ENCODE peak calls at places on chromosomes 4 and X, in nine cellular contexts. One of them, this sample, is unnamed.
A peak's percentile ranks its signal among the peaks of the same experiment; 100 is the strongest.

GRCh38 chrX:46837543-46838481 is 969 bp downstream of the RP2 start:
- DNase-seq in mesendoderm: no peak
- DNase-seq in iPS DF 6.9: no peak
- DNase-seq in adrenal gland: no peak
- DNase-seq in fibroblast of lung: peak; percentile 42
- DNase-seq in left ventricle myocardium inferior: no peak
- DNase-seq in upper lobe of left lung: no peak
- DNase-seq in vagina: no peak
- DNase-seq in thyroid gland: no peak
- DNase-seq in this sample: peak; percentile 69

GRCh38 chr4:40552536-40552935 is 77.1 kb downstream of the RBM47 start:
- DNase-seq in mesendoderm: peak; percentile 57
- DNase-seq in iPS DF 6.9: no peak
- DNase-seq in adrenal gland: no peak
- DNase-seq in fibroblast of lung: peak; percentile 71
- DNase-seq in left ventricle myocardium inferior: no peak
- DNase-seq in upper lobe of left lung: no peak
- DNase-seq in vagina: no peak
- DNase-seq in thyroid gland: no peak
- DNase-seq in this sample: no peak

GRCh38 chr4:48634688-48635308 is 144.7 kb downstream of the ZAR1 start:
- DNase-seq in mesendoderm: no peak
- DNase-seq in iPS DF 6.9: no peak
- DNase-seq in adrenal gland: no peak
- DNase-seq in fibroblast of lung: no peak
- DNase-seq in left ventricle myocardium inferior: no peak
- DNase-seq in upper lobe of left lung: no peak
- DNase-seq in vagina: no peak
- DNase-seq in thyroid gland: no peak
- DNase-seq in this sample: no peak

GRCh38 chr4:7756561-7757355 is 182.9 kb downstream of the AFAP1 start:
- DNase-seq in mesendoderm: no peak
- DNase-seq in iPS DF 6.9: no peak
- DNase-seq in adrenal gland: no peak
- DNase-seq in fibroblast of lung: peak; percentile 14
- DNase-seq in left ventricle myocardium inferior: no peak
- DNase-seq in upper lobe of left lung: no peak
- DNase-seq in vagina: no peak
- DNase-seq in thyroid gland: no peak
- DNase-seq in this sample: no peak

GRCh38 chrX:19585370-19586082 is 70.2 kb upstream of the MAP3K15 start:
- DNase-seq in mesendoderm: peak; percentile 37
- DNase-seq in iPS DF 6.9: no peak
- DNase-seq in adrenal gland: no peak
- DNase-seq in fibroblast of lung: no peak
- DNase-seq in left ventricle myocardium inferior: no peak
- DNase-seq in upper lobe of left lung: peak; percentile 34
- DNase-seq in vagina: no peak
- DNase-seq in thyroid gland: peak; percentile 75
- DNase-seq in this sample: no peak

GRCh38 chr4:26584725-26585124 is 841 bp downstream of the TBC1D19 start:
- DNase-seq in mesendoderm: no peak
- DNase-seq in iPS DF 6.9: no peak
- DNase-seq in adrenal gland: no peak
- DNase-seq in fibroblast of lung: no peak
- DNase-seq in left ventricle myocardium inferior: no peak
- DNase-seq in upper lobe of left lung: no peak
- DNase-seq in vagina: no peak
- DNase-seq in thyroid gland: no peak
- DNase-seq in this sample: no peak

GRCh38 chr4:15043226-15043625 is 40.9 kb downstream of the CPEB2 start:
- DNase-seq in mesendoderm: peak; percentile 44
- DNase-seq in iPS DF 6.9: no peak
- DNase-seq in adrenal gland: no peak
- DNase-seq in fibroblast of lung: no peak
- DNase-seq in left ventricle myocardium inferior: no peak
- DNase-seq in upper lobe of left lung: no peak
- DNase-seq in vagina: no peak
- DNase-seq in thyroid gland: no peak
- DNase-seq in this sample: peak; percentile 12

GRCh38 chrX:81957900-81958545 is 756.1 kb downstream of the SH3BGRL start:
- DNase-seq in mesendoderm: peak; percentile 53
- DNase-seq in iPS DF 6.9: no peak
- DNase-seq in adrenal gland: no peak
- DNase-seq in fibroblast of lung: peak; percentile 0
- DNase-seq in left ventricle myocardium inferior: no peak
- DNase-seq in upper lobe of left lung: no peak
- DNase-seq in vagina: no peak
- DNase-seq in thyroid gland: no peak
- DNase-seq in this sample: peak; percentile 1

GRCh38 chrX:50081282-50081955 is 119.4 kb downstream of the AKAP4 start:
- DNase-seq in mesendoderm: peak; percentile 56
- DNase-seq in iPS DF 6.9: peak; percentile 5
- DNase-seq in adrenal gland: peak; percentile 40
- DNase-seq in fibroblast of lung: no peak
- DNase-seq in left ventricle myocardium inferior: peak; percentile 19
- DNase-seq in upper lobe of left lung: peak; percentile 68
- DNase-seq in vagina: no peak
- DNase-seq in thyroid gland: peak; percentile 62
- DNase-seq in this sample: peak; percentile 52

GRCh38 chrX:154542723-154543424 is 3.8 kb downstream of the G6PD start:
- DNase-seq in mesendoderm: no peak
- DNase-seq in iPS DF 6.9: no peak
- DNase-seq in adrenal gland: no peak
- DNase-seq in fibroblast of lung: no peak
- DNase-seq in left ventricle myocardium inferior: no peak
- DNase-seq in upper lobe of left lung: peak; percentile 77
- DNase-seq in vagina: no peak
- DNase-seq in thyroid gland: peak; percentile 87
- DNase-seq in this sample: no peak

GRCh38 chrX:154541589-154541895 is 5.1 kb downstream of the G6PD start:
- DNase-seq in mesendoderm: no peak
- DNase-seq in iPS DF 6.9: no peak
- DNase-seq in adrenal gland: no peak
- DNase-seq in fibroblast of lung: no peak
- DNase-seq in left ventricle myocardium inferior: no peak
- DNase-seq in upper lobe of left lung: no peak
- DNase-seq in vagina: no peak
- DNase-seq in thyroid gland: no peak
- DNase-seq in this sample: no peak

GRCh38 chrX:154541896-154542722 is 4.5 kb downstream of the G6PD start:
- DNase-seq in mesendoderm: peak; percentile 63
- DNase-seq in iPS DF 6.9: no peak
- DNase-seq in adrenal gland: peak; percentile 94
- DNase-seq in fibroblast of lung: peak; percentile 88
- DNase-seq in left ventricle myocardium inferior: peak; percentile 73
- DNase-seq in upper lobe of left lung: peak; percentile 81
- DNase-seq in vagina: no peak
- DNase-seq in thyroid gland: peak; percentile 87
- DNase-seq in this sample: no peak

GRCh38 chrX:154539077-154539476 is 7.6 kb downstream of the G6PD start:
- DNase-seq in mesendoderm: no peak
- DNase-seq in iPS DF 6.9: no peak
- DNase-seq in adrenal gland: no peak
- DNase-seq in fibroblast of lung: no peak
- DNase-seq in left ventricle myocardium inferior: no peak
- DNase-seq in upper lobe of left lung: no peak
- DNase-seq in vagina: no peak
- DNase-seq in thyroid gland: peak; percentile 60
- DNase-seq in this sample: no peak

DNA sequence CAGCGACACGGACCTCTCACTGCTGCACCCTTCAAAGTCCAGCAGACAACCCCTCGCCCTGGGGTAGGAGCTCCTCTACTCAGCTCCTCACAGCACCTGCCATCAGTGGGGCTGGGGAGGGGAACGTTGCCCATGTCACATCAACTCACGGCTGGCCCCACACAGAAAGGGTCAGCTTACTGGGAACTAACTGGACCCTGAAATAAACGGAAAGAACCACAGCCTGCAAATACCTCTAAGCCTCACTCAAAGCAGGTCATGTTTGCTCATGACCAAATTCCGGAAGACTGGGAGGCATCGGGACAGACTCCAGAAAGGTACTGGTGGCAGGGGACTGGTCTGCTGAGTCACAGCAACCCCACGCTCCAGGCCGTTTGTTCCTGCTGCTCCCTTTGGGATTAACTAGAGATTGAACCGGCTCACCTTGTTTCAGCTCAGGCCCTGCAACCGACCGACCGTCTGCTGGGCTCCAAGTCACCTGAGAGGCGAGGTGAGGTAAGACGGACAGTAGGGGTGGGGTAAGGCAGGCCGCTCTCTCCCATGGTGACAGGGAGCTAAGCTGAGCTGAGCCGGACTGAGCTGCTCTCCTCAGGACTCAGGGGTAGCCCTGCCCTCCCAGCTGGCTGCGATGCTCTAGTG is 5.6 kb downstream of the G6PD start:
- DNase-seq in mesendoderm: no peak
- DNase-seq in iPS DF 6.9: no peak
- DNase-seq in adrenal gland: peak; percentile 64
- DNase-seq in fibroblast of lung: peak; percentile 56
- DNase-seq in left ventricle myocardium inferior: no peak
- DNase-seq in upper lobe of left lung: peak; percentile 76
- DNase-seq in vagina: no peak
- DNase-seq in thyroid gland: no peak
- DNase-seq in this sample: no peak
- H3K4me3 ChIP-seq in mesendoderm: no peak overlapping the region
- H3K4me3 ChIP-seq in iPS DF 6.9: no peak overlapping the region
- H3K4me3 ChIP-seq in adrenal gland: no peak overlapping the region
- H3K4me3 ChIP-seq in fibroblast of lung: no peak overlapping the region
- H3K4me3 ChIP-seq in left ventricle myocardium inferior: no peak overlapping the region
- H3K4me3 ChIP-seq in upper lobe of left lung: no peak overlapping the region
- H3K4me3 ChIP-seq in vagina: no peak overlapping the region
- H3K4me3 ChIP-seq in thyroid gland: no peak overlapping the region
- H3K4me3 ChIP-seq in this sample: no peak overlapping the region

GRCh38 chr4:9685692-9686091 is 95.7 kb upstream of the DRD5 start:
- DNase-seq in mesendoderm: no peak
- DNase-seq in iPS DF 6.9: no peak
- DNase-seq in adrenal gland: no peak
- DNase-seq in fibroblast of lung: no peak
- DNase-seq in left ventricle myocardium inferior: no peak
- DNase-seq in upper lobe of left lung: no peak
- DNase-seq in vagina: no peak
- DNase-seq in thyroid gland: no peak
- DNase-seq in this sample: peak; percentile 29

DNA sequence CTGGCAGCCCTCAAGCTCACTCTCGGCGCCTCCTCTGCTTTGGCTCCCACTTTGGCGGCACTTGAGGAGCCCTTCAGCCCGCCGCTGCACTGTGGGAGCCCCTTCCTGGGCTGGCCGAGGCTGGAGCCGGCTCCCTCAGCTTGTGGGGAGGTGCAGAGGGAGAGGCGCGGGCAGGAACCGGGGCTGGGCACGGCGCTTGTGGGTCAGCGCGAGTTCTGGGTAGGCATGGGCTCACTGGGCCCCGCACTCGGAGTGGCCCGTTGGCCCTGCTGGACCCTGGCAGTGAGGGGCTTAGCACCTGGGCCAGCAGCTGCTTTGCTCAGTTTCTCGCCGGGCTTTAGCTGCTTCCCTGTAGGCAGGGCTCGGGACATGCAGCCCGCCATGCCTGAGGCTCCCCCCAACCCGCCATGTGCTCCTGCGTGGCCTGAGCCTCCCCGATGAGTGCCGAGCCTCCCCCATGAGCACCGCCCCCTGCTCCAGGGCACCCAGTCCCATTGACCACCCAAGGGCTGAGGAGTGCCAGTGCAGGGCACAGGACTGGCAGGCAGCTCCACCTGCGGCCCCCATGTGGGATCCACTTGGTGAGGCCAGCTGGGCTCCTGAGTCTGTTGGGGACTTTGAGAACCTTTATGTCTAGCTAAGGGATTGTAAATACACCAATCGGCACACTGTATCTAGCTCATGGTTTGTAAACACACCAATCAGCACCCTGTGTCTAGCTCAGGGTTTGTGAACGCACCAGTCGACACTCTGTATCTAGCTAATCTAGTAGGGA is 101.5 kb upstream of the DRD5 start:
- DNase-seq in mesendoderm: no peak
- DNase-seq in iPS DF 6.9: no peak
- DNase-seq in adrenal gland: no peak
- DNase-seq in fibroblast of lung: no peak
- DNase-seq in left ventricle myocardium inferior: no peak
- DNase-seq in upper lobe of left lung: no peak
- DNase-seq in vagina: no peak
- DNase-seq in thyroid gland: no peak
- DNase-seq in this sample: no peak
- H3K27ac ChIP-seq in mesendoderm: no peak overlapping the region
- H3K27ac ChIP-seq in iPS DF 6.9: no peak overlapping the region
- H3K27ac ChIP-seq in adrenal gland: no peak overlapping the region
- H3K27ac ChIP-seq in fibroblast of lung: no peak overlapping the region
- H3K27ac ChIP-seq in left ventricle myocardium inferior: no peak overlapping the region
- H3K27ac ChIP-seq in upper lobe of left lung: no peak overlapping the region
- H3K27ac ChIP-seq in vagina: no peak overlapping the region
- H3K27ac ChIP-seq in thyroid gland: no peak overlapping the region
- H3K27ac ChIP-seq in this sample: no peak overlapping the region

GRCh38 chrX:111492085-111492484 is 19.4 kb upstream of the SERTM2 start:
- DNase-seq in mesendoderm: no peak
- DNase-seq in iPS DF 6.9: no peak
- DNase-seq in adrenal gland: no peak
- DNase-seq in fibroblast of lung: no peak
- DNase-seq in left ventricle myocardium inferior: no peak
- DNase-seq in upper lobe of left lung: no peak
- DNase-seq in vagina: no peak
- DNase-seq in thyroid gland: no peak
- DNase-seq in this sample: no peak

GRCh38 chrX:111490683-111491082 is 20.8 kb upstream of the SERTM2 start:
- DNase-seq in mesendoderm: no peak
- DNase-seq in iPS DF 6.9: no peak
- DNase-seq in adrenal gland: no peak
- DNase-seq in fibroblast of lung: no peak
- DNase-seq in left ventricle myocardium inferior: no peak
- DNase-seq in upper lobe of left lung: no peak
- DNase-seq in vagina: no peak
- DNase-seq in thyroid gland: no peak
- DNase-seq in this sample: no peak
- H3K36me3 ChIP-seq in mesendoderm: no peaks in the 10 kb centered on the region
- H3K36me3 ChIP-seq in iPS DF 6.9: no peaks in the 10 kb centered on the region
- H3K36me3 ChIP-seq in adrenal gland: no peaks in the 10 kb centered on the region
- H3K36me3 ChIP-seq in fibroblast of lung: no peaks in the 10 kb centered on the region
- H3K36me3 ChIP-seq in left ventricle myocardium inferior: no peaks in the 10 kb centered on the region
- H3K36me3 ChIP-seq in upper lobe of left lung: no peaks in the 10 kb centered on the region
- H3K36me3 ChIP-seq in vagina: no peaks in the 10 kb centered on the region
- H3K36me3 ChIP-seq in thyroid gland: no peaks in the 10 kb centered on the region
- H3K36me3 ChIP-seq in this sample: no peaks in the 10 kb centered on the region

GRCh38 chrX:103330601-103331397 is 760 bp downstream of the TCEAL7 start:
- DNase-seq in mesendoderm: peak; percentile 65
- DNase-seq in iPS DF 6.9: no peak
- DNase-seq in adrenal gland: no peak
- DNase-seq in fibroblast of lung: peak; percentile 34
- DNase-seq in left ventricle myocardium inferior: no peak
- DNase-seq in upper lobe of left lung: no peak
- DNase-seq in vagina: no peak
- DNase-seq in thyroid gland: no peak
- DNase-seq in this sample: no peak

DNA sequence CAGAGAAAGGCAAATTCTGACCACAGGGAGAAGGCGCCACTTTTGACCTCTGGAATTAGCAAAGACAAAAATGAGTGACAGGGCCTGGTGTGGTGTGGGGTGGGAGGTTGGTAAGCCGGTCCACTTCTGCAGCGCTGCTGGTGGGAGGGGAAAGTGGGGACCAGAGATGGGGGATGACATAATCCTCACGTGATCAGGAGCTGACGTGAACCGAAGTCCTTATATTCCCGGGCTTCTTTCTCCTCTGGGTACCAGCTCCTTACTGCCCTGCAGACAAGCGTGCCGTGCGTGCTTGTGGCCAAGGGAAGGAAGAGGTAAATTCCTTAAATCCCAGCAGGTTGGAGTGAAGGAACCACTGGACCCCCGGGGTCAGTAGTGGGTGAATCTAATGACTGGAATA is at the start of gene TCEAL7:
- DNase-seq in mesendoderm: peak; percentile 67
- DNase-seq in iPS DF 6.9: no peak
- DNase-seq in adrenal gland: no peak
- DNase-seq in fibroblast of lung: peak; percentile 65
- DNase-seq in left ventricle myocardium inferior: peak; percentile 23
- DNase-seq in upper lobe of left lung: no peak
- DNase-seq in vagina: no peak
- DNase-seq in thyroid gland: no peak
- DNase-seq in this sample: no peak
- H3K4me3 ChIP-seq in mesendoderm: no peak within 1 kb of the TSS
- H3K4me3 ChIP-seq in iPS DF 6.9: peak within 1 kb of the TSS; percentile 25
- H3K4me3 ChIP-seq in adrenal gland: no peak within 1 kb of the TSS
- H3K4me3 ChIP-seq in fibroblast of lung: peak within 1 kb of the TSS; percentile 27
- H3K4me3 ChIP-seq in left ventricle myocardium inferior: peak within 1 kb of the TSS; percentile 60
- H3K4me3 ChIP-seq in upper lobe of left lung: peak within 1 kb of the TSS; percentile 15
- H3K4me3 ChIP-seq in vagina: peak within 1 kb of the TSS; percentile 32
- H3K4me3 ChIP-seq in thyroid gland: no peak within 1 kb of the TSS
- H3K4me3 ChIP-seq in this sample: no peak within 1 kb of the TSS